ENCODE peak calls at places on chromosomes 6 and 20, in five cellular contexts. A is GM12878, G is endothelial cell of umbilical vein, E is A549, Q is K562. R is an unnamed sample.

GRCh38 chr20:52049001-52049731 is 142.4 kb downstream of the ZFP64 start:
- DNase-seq in E (no peak), Q (no peak), G (peak), A (no peak), R (no peak)

GRCh38 chr6:156767603-156768467 is 9.3 kb upstream of the ARID1B start:
- DNase-seq in A (peak), Q (no peak), G (no peak), E (no peak), R (peak)

GRCh38 chr6:35413911-35414310 is 38.2 kb upstream of the FANCE start:
- DNase-seq in A (no peak), G (no peak), Q (no peak), E (no peak), R (no peak)

GRCh38 chr6:4401408-4402367 is 266.3 kb upstream of the ECI2 start:
- DNase-seq in E (peak), Q (no peak), G (peak), A (no peak), R (no peak)

GRCh38 chr6:144036064-144036873 is 28.2 kb upstream of the PLAGL1 start:
- DNase-seq in G (peak), Q (peak), A (no peak), E (no peak), R (peak)

GRCh38 chr6:15352884-15353283 is 107.0 kb downstream of the JARID2 start:
- DNase-seq in A (no peak), E (no peak), Q (no peak), G (no peak), R (no peak)

GRCh38 chr20:60037120-60037499 is 78.9 kb downstream of the CDH26 start:
- DNase-seq in E (peak), A (no peak), G (no peak), Q (no peak), R (peak)

GRCh38 chr20:45097485-45098095 is 3.3 kb downstream of the KCNS1 start:
- DNase-seq in E (no peak), Q (no peak), A (no peak), G (peak), R (peak)

GRCh38 chr6:54717849-54718455 is 128.6 kb upstream of the FAM83B start:
- DNase-seq in G (peak), A (peak), Q (peak), E (peak), R (peak)

GRCh38 chr6:80287607-80288006 is 181.1 kb downstream of the BCKDHB start:
- DNase-seq in G (no peak), A (no peak), E (no peak), Q (no peak), R (no peak)

GRCh38 chr20:39338977-39339376 is 376.8 kb downstream of the DHX35 start:
- DNase-seq in G (no peak), A (peak), Q (no peak), E (no peak), R (peak)

GRCh38 chr20:33839591-33839990 is 28.4 kb downstream of the CHMP4B start:
- DNase-seq in E (no peak), A (no peak), G (no peak), Q (no peak), R (no peak)

GRCh38 chr20:57323034-57323433 is 6.6 kb upstream of the SPO11 start:
- DNase-seq in A (no peak), E (no peak), Q (no peak), G (no peak), R (peak)

GRCh38 chr6:19983374-19983773 is 146.2 kb downstream of the ID4 start:
- DNase-seq in E (no peak), G (no peak), A (no peak), Q (no peak), R (no peak)

GRCh38 chr6:162726997-162727346 is 594 bp downstream of the PRKN start:
- DNase-seq in Q (no peak), G (no peak), E (peak), A (no peak), R (peak)

GRCh38 chr20:45919951-45920794 is 8.2 kb upstream of the PLTP start:
- DNase-seq in Q (no peak), E (no peak), A (no peak), G (peak), R (no peak)

GRCh38 chr6:152130441-152130840 is 323.0 kb downstream of the ESR1 start:
- DNase-seq in Q (no peak), A (no peak), E (no peak), G (peak), R (no peak)

GRCh38 chr6:20302702-20303251 is 90.5 kb upstream of the MBOAT1 start:
- DNase-seq in Q (peak), E (no peak), G (no peak), A (no peak), R (no peak)

GRCh38 chr6:95636552-95637376 is 59.4 kb downstream of the MANEA start:
- DNase-seq in A (no peak), G (no peak), Q (no peak), E (no peak), R (no peak)

GRCh38 chr20:43731927-43732326 is 5.1 kb upstream of the GTSF1L start:
- DNase-seq in A (no peak), E (no peak), Q (no peak), G (no peak), R (no peak)

GRCh38 chr20:22686097-22686496 is 101.7 kb upstream of the FOXA2 start:
- DNase-seq in G (peak), Q (peak), E (peak), A (no peak), R (peak)

GRCh38 chr6:68958327-68958726 is 323.2 kb downstream of the ADGRB3 start:
- DNase-seq in G (no peak), Q (no peak), E (no peak), A (no peak), R (peak)

GRCh38 chr20:61117725-61118124 is 134.3 kb upstream of the CDH4 start:
- DNase-seq in G (no peak), A (no peak), Q (no peak), E (peak), R (no peak)

GRCh38 chr20:20364016-20364746 is 3.7 kb upstream of the INSM1 start:
- DNase-seq in G (no peak), Q (no peak), E (no peak), A (no peak), R (no peak)

GRCh38 chr20:20780127-20780822 is 67.8 kb upstream of the RALGAPA2 start:
- DNase-seq in E (no peak), A (peak), G (no peak), Q (no peak), R (peak)

GRCh38 chr20:10646886-10647420 is 26.8 kb downstream of the JAG1 start:
- DNase-seq in G (no peak), E (no peak), Q (no peak), A (no peak), R (no peak)

GRCh38 chr6:159959165-159959975 is 9.5 kb upstream of the IGF2R start:
- DNase-seq in A (no peak), Q (no peak), E (no peak), G (no peak), R (peak)

GRCh38 chr20:57468523-57469417 is 56.2 kb downstream of the CTCFL start:
- DNase-seq in A (no peak), G (no peak), E (no peak), Q (no peak), R (no peak)

GRCh38 chr6:170184324-170184723 is 106.6 kb downstream of the DLL1 start:
- DNase-seq in A (no peak), G (no peak), E (no peak), Q (no peak), R (no peak)

GRCh38 chr6:12099623-12100022 is 87.5 kb downstream of the HIVEP1 start:
- DNase-seq in A (no peak), G (no peak), E (no peak), Q (no peak), R (no peak)

GRCh38 chr20:23366384-23366783 is 4.4 kb downstream of the GZF1 start:
- DNase-seq in A (no peak), E (no peak), Q (no peak), G (peak), R (no peak)

GRCh38 chr20:45254867-45255266 is 503 bp upstream of the SLPI start:
- DNase-seq in E (peak), Q (no peak), G (no peak), A (no peak), R (peak)

GRCh38 chr6:158762787-158763439 is 56.3 kb downstream of the EZR start:
- DNase-seq in G (no peak), E (no peak), Q (peak), A (no peak), R (no peak)
- TF ChIP-seq MYC in G (no peak), E (no peak), Q (peak), A (no peak), R (no peak)

GRCh38 chr6:17278289-17279061 is 2.7 kb upstream of the RBM24 start:
- DNase-seq in E (no peak), A (no peak), G (peak), Q (no peak), R (no peak)

GRCh38 chr6:17281497-17282481 is 628 bp downstream of the RBM24 start:
- DNase-seq in Q (no peak), G (peak), A (no peak), E (no peak), R (no peak)

GRCh38 chr6:17280138-17280537 is 1.0 kb upstream of the RBM24 start:
- DNase-seq in G (no peak), Q (no peak), A (no peak), E (no peak), R (no peak)

GRCh38 chr6:17281100-17281496 is at the start of gene RBM24:
- DNase-seq in E (no peak), G (peak), Q (no peak), A (no peak), R (no peak)

GRCh38 chr6:17280552-17281090 is 540 bp upstream of the RBM24 start:
- DNase-seq in E (no peak), A (no peak), Q (no peak), G (no peak), R (no peak)
- TF ChIP-seq MYC in E (no peak), A (no peak), Q (no peak), G (no peak), R (no peak)

DNA sequence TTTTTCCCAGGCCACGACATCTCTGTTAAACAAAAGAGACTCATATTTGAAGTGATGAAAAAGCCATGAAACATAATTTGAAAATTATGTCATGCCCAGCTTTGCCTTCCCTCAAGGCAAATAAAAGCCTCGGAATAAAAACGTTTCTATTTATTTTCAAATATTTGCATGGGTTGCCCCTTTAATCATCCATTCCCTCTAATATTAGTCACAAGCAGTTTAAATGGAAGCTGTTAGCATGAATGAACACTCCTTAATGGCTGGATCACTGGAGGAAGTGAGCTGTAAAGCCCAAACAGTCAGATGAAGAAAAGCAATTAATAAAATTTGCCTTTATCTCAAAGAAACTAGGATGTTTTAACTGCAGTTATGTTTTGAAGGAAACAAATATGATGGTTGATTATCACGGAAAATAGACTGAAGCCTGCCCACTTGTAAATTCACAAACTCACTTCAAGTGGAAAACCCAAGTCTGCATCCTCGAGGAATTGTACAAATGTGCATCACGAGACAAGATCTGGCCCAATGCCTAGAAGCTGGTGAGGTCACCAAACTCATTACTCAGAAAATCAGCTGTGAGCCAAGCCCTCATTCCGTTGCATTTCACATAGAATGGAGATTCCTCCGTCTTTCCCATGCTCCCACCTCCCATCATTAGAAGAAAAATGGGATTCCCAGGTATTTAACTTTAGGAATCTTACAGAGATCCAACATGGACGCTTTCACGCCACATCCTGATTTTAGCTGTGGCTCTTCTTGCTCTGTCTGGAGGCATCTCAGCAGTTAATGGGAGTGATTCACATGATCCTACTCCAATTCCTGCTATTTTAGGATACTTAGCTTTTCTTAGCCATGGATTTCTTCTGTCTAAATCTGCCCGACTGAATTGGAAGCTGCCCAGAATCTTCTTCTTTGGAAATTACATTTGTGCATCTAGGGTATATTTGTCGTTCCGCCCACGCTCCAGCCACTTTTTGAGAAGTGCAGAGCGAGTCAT is 69.0 kb upstream of the STMND1 start:
- DNase-seq in Q (no peak), G (peak), E (peak), A (no peak), R (no peak)
- TF ChIP-seq MYC in Q (no peak), G (no peak), E (no peak), A (no peak), R (no peak)

GRCh38 chr6:123802697-123803455 is 789 bp upstream of the NKAIN2 start:
- DNase-seq in E (peak), Q (peak), G (peak), A (no peak), R (peak)
- TF ChIP-seq MYC in E (no peak), Q (no peak), G (no peak), A (no peak), R (no peak)

GRCh38 chr6:6790393-6790792 is 201.9 kb downstream of the LY86 start:
- DNase-seq in A (no peak), E (no peak), G (no peak), Q (no peak), R (no peak)

GRCh38 chr6:6788394-6789020 is 200.0 kb downstream of the LY86 start:
- DNase-seq in Q (peak), E (no peak), A (no peak), G (peak), R (peak)

GRCh38 chr6:6793388-6794250 is 205.1 kb downstream of the LY86 start:
- DNase-seq in Q (no peak), E (no peak), A (no peak), G (no peak), R (peak)

GRCh38 chr6:6795396-6795795 is 206.9 kb downstream of the LY86 start:
- DNase-seq in A (no peak), G (no peak), Q (no peak), E (no peak), R (peak)

GRCh38 chr6:6790891-6791290 is 202.4 kb downstream of the LY86 start:
- DNase-seq in A (no peak), Q (no peak), E (no peak), G (no peak), R (peak)
- TF ChIP-seq MYC in A (no peak), Q (no peak), E (no peak), G (no peak), R (no peak)

DNA sequence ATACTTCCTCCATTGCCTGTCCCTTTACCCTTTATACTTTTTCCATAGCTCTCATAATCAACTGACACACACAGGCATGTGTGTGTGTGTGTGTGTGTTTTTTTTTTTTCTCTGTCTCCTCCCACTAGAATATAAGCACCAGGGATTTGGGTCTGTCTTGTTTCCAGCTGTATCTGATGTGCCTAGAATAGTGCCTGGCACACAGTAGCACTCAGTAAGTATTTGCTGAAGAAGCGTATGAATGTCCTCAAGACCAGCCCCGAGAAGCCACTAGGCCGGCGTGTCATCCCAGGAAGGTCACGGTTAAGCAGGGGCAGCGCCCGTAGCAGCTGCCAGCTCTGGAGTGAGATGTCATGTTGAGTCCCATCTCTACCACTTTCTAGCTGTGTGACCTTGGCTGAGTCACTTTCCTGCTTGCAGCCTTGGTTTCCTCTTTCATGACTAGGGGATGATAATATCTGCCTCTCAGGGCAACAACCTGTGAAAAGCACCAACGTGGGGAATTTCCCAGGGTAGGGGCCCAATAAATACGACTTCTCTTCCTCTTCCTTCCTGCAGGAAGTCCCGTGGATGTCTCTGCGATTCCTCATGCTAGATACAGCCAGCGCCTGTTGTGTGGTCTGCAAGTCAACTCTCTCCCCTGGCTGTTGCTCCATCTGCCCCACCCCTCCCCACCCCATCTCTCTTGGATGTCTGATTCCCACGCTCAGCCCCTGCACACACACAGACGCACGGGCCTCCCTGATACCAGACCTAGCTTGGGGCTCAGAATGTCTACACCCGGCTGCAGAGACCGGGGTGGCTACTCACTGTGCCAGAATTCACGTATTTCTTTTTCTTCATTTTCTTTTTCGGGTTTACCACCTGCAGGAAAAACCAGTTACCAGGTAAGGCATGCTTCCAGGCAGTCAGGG is 58.1 kb downstream of the RAB44 start:
- DNase-seq in E (no peak), Q (no peak), G (peak), A (peak), R (peak)
- TF ChIP-seq MYC in E (no peak), Q (no peak), G (peak), A (no peak), R (no peak)

GRCh38 chr6:120026791-120027190 is 677.2 kb upstream of the MAN1A1 start:
- DNase-seq in A (no peak), G (no peak), E (no peak), Q (no peak), R (no peak)
- TF ChIP-seq MYC in A (no peak), G (no peak), E (no peak), Q (no peak), R (no peak)

GRCh38 chr20:5191829-5192569 is 65.2 kb downstream of the CDS2 start:
- DNase-seq in Q (peak), E (peak), G (peak), A (peak), R (peak)
- TF ChIP-seq MYC in Q (no peak), E (no peak), G (no peak), A (no peak), R (peak)